ENCODE peak calls at places on chromosomes 6 and 20, in four cellular contexts. S is Karpas-422, P is PC-9, D is IMR-90. M is an unnamed sample.

GRCh38 chr20:9838378-9839295 is at the start of gene PAK5:
- DNase-seq in S (no peak), P (no peak), D (peak), M (peak)

GRCh38 chr6:15523679-15524630 is 138.9 kb downstream of the DTNBP1 start:
- DNase-seq in S (no peak), P (no peak), D (no peak), M (no peak)

GRCh38 chr6:162873537-162873936 is 145.8 kb downstream of the PACRG start:
- DNase-seq in S (no peak), P (no peak), D (no peak), M (no peak)

GRCh38 chr6:143339223-143339622 is 111.3 kb downstream of the ADAT2 start:
- DNase-seq in S (no peak), P (no peak), D (no peak), M (peak)

GRCh38 chr6:83824388-83824801 is 28.8 kb upstream of the RIPPLY2 start:
- DNase-seq in S (no peak), P (no peak), D (peak), M (peak)

GRCh38 chr6:39724787-39725631 is at the start of gene KIF6:
- DNase-seq in S (peak), P (no peak), D (peak), M (peak)

GRCh38 chr6:39209360-39209811 is 19.9 kb downstream of the KCNK5 start:
- DNase-seq in S (no peak), P (peak), D (no peak), M (no peak)

GRCh38 chr6:129955584-129955983 is 62.8 kb upstream of the L3MBTL3 start:
- DNase-seq in S (no peak), P (no peak), D (no peak), M (no peak)

GRCh38 chr6:111556004-111556403 is 49.7 kb downstream of the TRAF3IP2 start:
- DNase-seq in S (no peak), P (no peak), D (no peak), M (no peak)

GRCh38 chr20:30811896-30812671 is 445.4 kb upstream of the DEFB115 start:
- DNase-seq in S (peak), P (no peak), D (peak), M (peak)

GRCh38 chr6:111720931-111721496 is 115.3 kb upstream of the TRAF3IP2 start:
- DNase-seq in S (no peak), P (no peak), D (no peak), M (no peak)

GRCh38 chr6:97757575-97757974 is 474.6 kb upstream of the MMS22L start:
- DNase-seq in S (no peak), P (no peak), D (no peak), M (no peak)

GRCh38 chr6:35330541-35331119 is 11.7 kb upstream of the PPARD start:
- DNase-seq in S (peak), P (peak), D (no peak), M (no peak)

GRCh38 chr6:8940356-8940755 is 505.0 kb upstream of the SLC35B3 start:
- DNase-seq in S (no peak), P (no peak), D (no peak), M (no peak)

GRCh38 chr6:151286192-151286591 is 46.4 kb downstream of the AKAP12 start:
- DNase-seq in S (no peak), P (no peak), D (peak), M (no peak)

GRCh38 chr6:4268171-4268570 is 132.8 kb upstream of the ECI2 start:
- DNase-seq in S (no peak), P (no peak), D (no peak), M (no peak)

GRCh38 chr6:139955366-139956155 is 581.1 kb upstream of the CITED2 start:
- DNase-seq in S (no peak), P (no peak), D (no peak), M (no peak)
- H2AFZ ChIP-seq in S (no peak), P (no peak), D (no peak), M (no peak)

GRCh38 chr6:125200986-125201385 is 47.4 kb downstream of the TPD52L1 start:
- DNase-seq in S (no peak), P (no peak), D (no peak), M (no peak)
- H3K4me3 ChIP-seq in S (no peak), P (peak), D (no peak), M (no peak)

GRCh38 chr20:44961024-44961866 is 1.0 kb upstream of the TOMM34 start:
- DNase-seq in S (no peak), P (no peak), D (peak), M (no peak)
- H3K27ac ChIP-seq in S (no peak), P (peak), D (no peak), M (no peak)

GRCh38 chr6:44631968-44632367 is 244.5 kb downstream of the CDC5L start:
- DNase-seq in S (no peak), P (no peak), D (no peak), M (no peak)

GRCh38 chr6:44634321-44634720 is 246.8 kb downstream of the CDC5L start:
- DNase-seq in S (no peak), P (no peak), D (no peak), M (no peak)

GRCh38 chr6:44641344-44641743 is 253.8 kb downstream of the CDC5L start:
- DNase-seq in S (no peak), P (no peak), D (no peak), M (no peak)

GRCh38 chr6:44635486-44635885 is 248.0 kb downstream of the CDC5L start:
- DNase-seq in S (no peak), P (no peak), D (no peak), M (no peak)

DNA sequence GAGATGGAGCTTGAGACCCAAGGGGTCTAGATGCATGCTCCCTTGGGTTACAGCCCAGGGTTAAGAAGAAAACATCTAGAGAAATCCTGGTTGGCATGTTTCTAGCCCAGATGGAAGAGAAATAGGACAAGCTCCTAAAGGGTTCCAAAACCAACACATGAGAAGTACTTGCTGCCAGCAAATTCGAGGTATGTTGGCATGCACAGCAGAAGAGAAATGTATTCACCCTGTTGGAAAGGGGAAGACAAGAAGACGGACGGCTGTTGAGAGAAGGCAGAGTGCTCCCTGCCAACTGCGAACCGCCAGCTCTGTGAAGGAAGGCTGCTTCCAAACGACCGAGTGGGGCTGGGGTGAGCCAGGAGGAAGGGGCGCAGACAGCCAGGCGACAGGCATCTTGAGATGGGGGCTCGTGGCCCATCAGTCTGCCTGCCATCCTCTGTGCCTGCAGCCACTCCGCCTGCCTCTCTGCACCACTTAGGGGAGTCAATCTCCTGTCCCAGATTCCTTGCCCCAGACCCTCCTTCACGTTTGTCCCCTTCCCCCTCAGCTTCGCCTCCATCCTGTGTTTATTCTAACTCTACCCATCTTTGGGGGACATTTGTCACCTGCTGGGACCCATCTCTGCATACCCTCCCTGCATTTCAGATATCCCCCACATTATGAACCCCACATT is 249.2 kb downstream of the CDC5L start:
- DNase-seq in S (no peak), P (no peak), D (no peak), M (no peak)
- H2AFZ ChIP-seq in S (no peak), P (no peak), D (peak), M (no peak)

GRCh38 chr6:44702292-44702691 is 314.8 kb downstream of the CDC5L start:
- DNase-seq in S (no peak), P (no peak), D (no peak), M (no peak)

GRCh38 chr6:44701038-44701636 is 313.6 kb downstream of the CDC5L start:
- DNase-seq in S (no peak), P (no peak), D (no peak), M (no peak)

GRCh38 chr6:44700422-44700821 is 312.9 kb downstream of the CDC5L start:
- DNase-seq in S (no peak), P (no peak), D (no peak), M (no peak)

GRCh38 chr6:44699851-44700250 is 312.3 kb downstream of the CDC5L start:
- DNase-seq in S (no peak), P (no peak), D (no peak), M (peak)

DNA sequence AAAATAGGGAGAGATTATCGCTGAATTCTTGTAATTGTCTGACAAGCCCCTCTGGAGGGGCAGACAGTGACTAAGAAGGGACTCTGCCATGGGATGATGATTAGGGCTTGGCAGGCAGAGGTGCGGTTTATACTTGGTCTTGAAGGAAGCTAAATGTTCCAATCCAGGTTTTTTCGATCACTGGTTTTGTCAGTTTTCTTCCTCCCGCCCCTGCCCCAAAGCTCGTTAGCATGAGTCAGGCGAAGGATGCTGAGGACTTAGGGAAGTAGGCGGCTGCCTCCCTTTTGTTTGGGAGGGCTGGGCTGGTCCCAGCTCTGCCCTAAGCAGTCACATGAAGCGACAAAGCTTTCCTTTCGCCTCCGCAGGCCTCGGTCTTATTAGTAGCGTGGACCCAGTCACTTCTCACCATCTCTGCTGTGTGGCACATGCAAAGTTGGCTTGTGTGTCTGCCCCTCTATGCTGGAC is 314.2 kb downstream of the CDC5L start:
- DNase-seq in S (no peak), P (no peak), D (no peak), M (no peak)
- H3K4me3 ChIP-seq in S (no peak), P (no peak), D (no peak), M (no peak)

GRCh38 chr6:158172001-158172400 is 3.9 kb downstream of the GTF2H5 start:
- DNase-seq in S (no peak), P (no peak), D (no peak), M (no peak)

GRCh38 chr6:158170656-158171081 is 2.5 kb downstream of the GTF2H5 start:
- DNase-seq in S (no peak), P (peak), D (peak), M (peak)

GRCh38 chr6:158165919-158166416 is 2.1 kb downstream of the SERAC1 start:
- DNase-seq in S (no peak), P (no peak), D (no peak), M (no peak)

GRCh38 chr6:158164564-158164963 is 3.5 kb downstream of the SERAC1 start:
- DNase-seq in S (no peak), P (no peak), D (no peak), M (no peak)

GRCh38 chr6:158168054-158168303 is at the start of gene SERAC1:
- DNase-seq in S (no peak), P (no peak), D (no peak), M (no peak)
- H3K27ac ChIP-seq in S (peak), P (peak), D (peak), M (peak)